ENCODE peak calls at places on chromosomes 12 and 14, in nine cellular contexts. A is GM12878, Z is K562, X is suprapubic skin, L is stomach, W is transverse colon, C is HepG2, U is upper lobe of left lung, T is SK-N-SH. N is an unnamed sample.

GRCh38 chr14:98292191-98292590 is 979.8 kb downstream of the BCL11B start:
- DNase-seq in A (no peak), Z (no peak), X (no peak), L (no peak), W (no peak), C (no peak), U (no peak), T (no peak), N (no peak)

GRCh38 chr14:66804141-66804540 is 296.2 kb downstream of the GPHN start:
- DNase-seq in A (no peak), Z (no peak), X (no peak), L (no peak), W (no peak), C (no peak), U (no peak), T (no peak), N (no peak)

GRCh38 chr12:112916270-112916669 is 9.5 kb downstream of the OAS1 start:
- DNase-seq in A (no peak), Z (no peak), X (no peak), L (peak), W (peak), C (no peak), U (no peak), T (no peak), N (peak)

GRCh38 chr14:65333926-65334687 is 78.4 kb upstream of the FUT8 start:
- DNase-seq in A (no peak), Z (no peak), X (no peak), L (no peak), W (peak), C (no peak), U (no peak), T (no peak), N (peak)

GRCh38 chr12:98869886-98870285 is 224.8 kb downstream of the APAF1 start:
- DNase-seq in A (no peak), Z (no peak), X (no peak), L (no peak), W (no peak), C (no peak), U (no peak), T (no peak), N (no peak)

GRCh38 chr12:7345232-7345631 is 41.4 kb downstream of the ACSM4 start:
- DNase-seq in A (no peak), Z (no peak), X (no peak), L (no peak), W (no peak), C (no peak), U (no peak), T (no peak), N (no peak)

GRCh38 chr12:74321381-74321780 is 216.3 kb upstream of the ATXN7L3B start:
- DNase-seq in A (no peak), Z (no peak), X (no peak), L (no peak), W (no peak), C (no peak), U (no peak), T (no peak), N (no peak)

GRCh38 chr12:121227294-121227693 is 17.4 kb downstream of the P2RX4 start:
- DNase-seq in A (no peak), Z (no peak), X (no peak), L (peak), W (peak), C (peak), U (peak), T (no peak), N (no peak)

GRCh38 chr14:50364792-50365191 is 31.9 kb downstream of the CDKL1 start:
- DNase-seq in A (no peak), Z (no peak), X (no peak), L (no peak), W (peak), C (no peak), U (no peak), T (no peak), N (no peak)

GRCh38 chr14:46818147-46818546 is 166.6 kb upstream of the RPL10L start:
- DNase-seq in A (no peak), Z (no peak), X (no peak), L (no peak), W (no peak), C (no peak), U (no peak), T (no peak), N (no peak)

GRCh38 chr12:131087991-131088700 is 134.4 kb downstream of the ADGRD1 start:
- DNase-seq in A (no peak), Z (no peak), X (peak), L (peak), W (no peak), C (no peak), U (peak), T (no peak), N (peak)

GRCh38 chr14:75493580-75494130 is 28.6 kb upstream of the BATF start:
- DNase-seq in A (no peak), Z (no peak), X (no peak), L (no peak), W (no peak), C (no peak), U (no peak), T (no peak), N (no peak)

GRCh38 chr14:95327558-95328374 is 8.1 kb upstream of the CLMN start:
- DNase-seq in A (peak), Z (no peak), X (no peak), L (no peak), W (peak), C (no peak), U (no peak), T (no peak), N (no peak)
- TF ChIP-seq POLR2AphosphoS5 in A (peak), Z (no peak), X (no peak), L (no peak), W (peak), C (no peak), U (no peak), T (no peak), N (no peak)

DNA sequence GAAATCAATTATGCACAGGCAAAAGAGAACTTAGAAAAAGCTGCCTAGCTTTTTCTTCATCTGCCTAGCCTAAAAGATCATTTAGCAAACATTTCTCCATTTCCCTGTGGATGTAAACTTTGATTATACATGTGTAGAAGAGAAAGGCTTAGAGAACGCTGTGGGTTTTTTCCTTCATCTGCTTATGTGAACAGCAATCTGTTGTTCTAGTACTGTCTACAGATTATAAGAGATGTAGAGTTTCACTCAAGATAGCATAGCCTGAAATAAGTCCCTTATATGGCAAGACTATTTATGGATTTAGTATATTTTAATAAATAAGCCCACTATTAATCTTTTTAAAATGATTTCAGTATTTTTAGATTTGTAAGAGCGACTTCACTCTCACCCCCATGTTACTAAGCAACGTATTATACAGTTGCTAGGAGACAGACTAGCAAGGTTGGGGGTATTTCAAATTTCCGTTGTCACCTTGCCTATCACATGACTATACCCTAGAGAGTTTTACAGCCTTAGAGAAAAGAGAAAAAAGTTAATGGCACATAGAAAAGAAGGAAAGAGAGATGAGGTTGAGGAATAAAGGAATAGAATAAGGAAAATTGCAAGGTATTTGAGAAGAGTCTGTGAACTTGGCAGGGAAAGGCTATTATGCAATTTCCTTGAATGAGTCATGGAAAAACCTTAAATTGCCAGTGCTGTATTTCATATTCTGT is 12.2 kb upstream of the TUBA1A start:
- DNase-seq in A (peak), Z (peak), X (no peak), L (no peak), W (no peak), C (no peak), U (no peak), T (peak), N (no peak)
- TF ChIP-seq EP300 in A (no peak), Z (peak), X (no peak), L (no peak), W (no peak), C (no peak), U (no peak), T (peak), N (peak)

DNA sequence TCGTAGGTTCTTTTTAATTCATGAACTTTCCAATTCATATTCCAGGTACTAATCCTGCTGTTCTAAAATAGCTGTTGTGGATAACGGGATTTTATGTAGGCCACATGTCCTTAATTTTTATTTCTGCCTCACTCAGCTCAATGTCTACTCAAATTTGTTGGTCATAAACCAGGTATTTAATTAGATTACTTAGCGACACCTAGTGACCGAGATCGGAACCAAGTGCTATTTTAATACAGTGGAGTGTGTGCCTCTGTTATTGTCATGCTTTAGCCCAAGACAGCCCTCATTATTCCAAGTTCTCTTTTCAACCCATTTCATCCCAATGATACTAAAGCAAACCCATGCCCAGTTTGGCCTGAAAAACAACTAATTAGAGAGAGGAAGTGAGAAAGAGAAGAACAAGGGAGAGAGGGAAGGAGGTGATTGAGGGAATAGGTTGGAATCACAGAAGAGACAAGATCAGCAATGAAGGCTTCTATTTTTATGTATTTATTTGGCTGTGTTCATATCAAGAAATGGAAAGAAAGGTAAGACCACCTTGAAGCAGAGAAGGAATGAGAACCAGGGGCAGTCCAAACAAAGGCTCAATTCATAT is 45.9 kb upstream of the IFNG-AS1 start:
- DNase-seq in A (peak), Z (peak), X (no peak), L (peak), W (peak), C (peak), U (peak), T (peak), N (peak)
- TF ChIP-seq POLR2AphosphoS5 in A (no peak), Z (no peak), X (no peak), L (no peak), W (no peak), C (no peak), U (no peak), T (no peak), N (no peak)

GRCh38 chr12:102299731-102300130 is 102.1 kb upstream of the PMCH start:
- DNase-seq in A (no peak), Z (no peak), X (no peak), L (no peak), W (no peak), C (no peak), U (no peak), T (no peak), N (no peak)

GRCh38 chr12:102301547-102301946 is 103.9 kb upstream of the PMCH start:
- DNase-seq in A (no peak), Z (no peak), X (no peak), L (no peak), W (no peak), C (no peak), U (no peak), T (no peak), N (no peak)

GRCh38 chr12:102298022-102298421 is 100.4 kb upstream of the PMCH start:
- DNase-seq in A (no peak), Z (no peak), X (no peak), L (no peak), W (no peak), C (no peak), U (no peak), T (no peak), N (no peak)

GRCh38 chr12:102302553-102302952 is 104.9 kb upstream of the PMCH start:
- DNase-seq in A (no peak), Z (peak), X (no peak), L (no peak), W (no peak), C (no peak), U (no peak), T (no peak), N (no peak)

DNA sequence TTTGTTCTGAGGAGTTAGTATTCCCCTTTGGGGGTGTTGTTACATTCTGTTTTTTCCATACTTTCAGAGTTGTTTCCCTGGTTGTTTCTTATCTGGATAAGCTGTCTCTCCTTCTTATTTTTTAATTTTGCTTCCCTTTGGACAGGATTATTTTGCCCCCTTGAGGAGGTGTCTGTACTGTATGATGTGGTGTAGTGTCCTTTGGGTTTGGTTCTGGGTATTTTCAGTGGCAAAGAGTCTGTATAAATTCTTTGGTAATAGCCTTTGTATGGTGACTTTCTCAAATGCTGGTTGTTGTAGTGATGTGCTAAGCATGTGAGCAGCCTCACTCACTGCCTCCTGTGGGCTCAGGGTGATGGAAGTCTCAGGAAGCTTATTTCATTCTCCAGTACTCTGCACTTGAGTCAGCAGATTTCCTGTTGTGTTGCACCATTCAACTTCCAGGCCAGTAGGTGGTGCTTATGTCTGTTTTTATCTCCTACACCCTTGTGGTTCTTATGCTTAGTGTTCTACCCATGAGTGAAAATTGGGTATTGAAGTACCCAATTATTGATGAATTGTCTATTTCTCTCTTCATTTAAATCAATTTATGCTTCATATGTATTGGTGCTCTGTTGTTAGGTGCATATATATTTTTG is 103.3 kb upstream of the PMCH start:
- DNase-seq in A (peak), Z (peak), X (no peak), L (no peak), W (no peak), C (peak), U (no peak), T (peak), N (no peak)
- TF ChIP-seq EP300 in A (no peak), Z (no peak), X (no peak), L (no peak), W (no peak), C (no peak), U (no peak), T (no peak), N (no peak)

DNA sequence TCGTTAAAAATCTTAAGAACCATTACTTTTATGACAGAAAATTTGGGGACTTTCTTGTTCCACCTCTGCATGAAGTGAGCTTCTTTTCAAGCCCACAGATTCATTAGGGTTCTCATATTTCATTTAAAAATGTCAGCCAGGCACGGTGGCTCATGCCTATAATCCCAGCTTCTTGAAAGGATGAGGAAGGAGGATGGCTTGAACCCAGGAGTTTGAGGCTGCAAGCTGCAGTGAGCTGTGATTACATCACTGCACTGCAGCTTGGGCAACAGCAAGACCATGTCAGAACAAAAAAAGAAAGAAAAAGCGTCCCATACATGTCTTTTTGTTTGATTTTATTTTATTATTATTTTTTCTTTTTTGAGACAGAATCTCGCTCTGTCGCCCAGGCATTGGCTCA is 43.4 kb upstream of the ATF1 start:
- DNase-seq in A (no peak), Z (no peak), X (no peak), L (no peak), W (no peak), C (no peak), U (no peak), T (no peak), N (no peak)
- TF ChIP-seq POLR2AphosphoS5 in A (no peak), Z (no peak), X (no peak), L (no peak), W (no peak), C (no peak), U (no peak), T (no peak), N (no peak)

DNA sequence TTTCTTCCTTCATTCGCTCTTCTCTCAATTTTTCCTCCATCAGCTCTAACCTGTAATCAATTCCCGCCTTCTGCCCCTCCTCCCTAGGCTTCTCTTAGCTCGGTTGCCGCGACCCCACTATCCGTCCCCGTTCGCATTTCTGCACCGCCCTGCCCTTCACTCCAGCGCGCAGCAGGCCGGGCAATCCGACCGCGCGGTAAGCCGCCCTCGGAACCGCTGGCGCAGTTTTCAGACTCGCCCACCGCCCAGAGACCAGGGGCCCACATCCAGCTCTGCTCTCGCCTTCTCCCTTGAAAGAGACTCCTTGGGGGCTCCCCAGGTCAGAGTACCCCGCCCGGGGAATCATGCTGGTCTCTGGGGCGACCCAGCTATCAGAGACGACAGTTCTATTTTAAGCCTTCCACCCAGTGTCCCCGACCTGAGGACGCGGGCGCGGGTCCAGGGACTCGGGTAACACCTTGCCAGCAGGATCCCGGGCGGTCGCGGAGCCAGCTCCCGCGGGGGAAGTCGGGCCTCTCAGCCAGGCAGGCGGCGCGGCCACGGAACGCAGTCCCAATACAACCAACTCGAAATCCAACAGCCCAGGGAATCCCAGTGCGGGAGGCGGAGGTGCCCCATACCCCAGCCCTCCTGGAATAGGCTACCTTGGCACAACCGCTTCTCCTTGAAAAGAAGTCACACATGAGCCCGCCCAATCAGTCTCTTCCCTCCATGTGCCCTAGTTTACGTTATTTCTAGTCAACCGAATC is 5.7 kb upstream of the SLC38A4 start:
- DNase-seq in A (no peak), Z (no peak), X (no peak), L (peak), W (peak), C (no peak), U (no peak), T (peak), N (no peak)
- TF ChIP-seq EP300 in A (no peak), Z (no peak), X (no peak), L (no peak), W (no peak), C (no peak), U (no peak), T (no peak), N (no peak)

DNA sequence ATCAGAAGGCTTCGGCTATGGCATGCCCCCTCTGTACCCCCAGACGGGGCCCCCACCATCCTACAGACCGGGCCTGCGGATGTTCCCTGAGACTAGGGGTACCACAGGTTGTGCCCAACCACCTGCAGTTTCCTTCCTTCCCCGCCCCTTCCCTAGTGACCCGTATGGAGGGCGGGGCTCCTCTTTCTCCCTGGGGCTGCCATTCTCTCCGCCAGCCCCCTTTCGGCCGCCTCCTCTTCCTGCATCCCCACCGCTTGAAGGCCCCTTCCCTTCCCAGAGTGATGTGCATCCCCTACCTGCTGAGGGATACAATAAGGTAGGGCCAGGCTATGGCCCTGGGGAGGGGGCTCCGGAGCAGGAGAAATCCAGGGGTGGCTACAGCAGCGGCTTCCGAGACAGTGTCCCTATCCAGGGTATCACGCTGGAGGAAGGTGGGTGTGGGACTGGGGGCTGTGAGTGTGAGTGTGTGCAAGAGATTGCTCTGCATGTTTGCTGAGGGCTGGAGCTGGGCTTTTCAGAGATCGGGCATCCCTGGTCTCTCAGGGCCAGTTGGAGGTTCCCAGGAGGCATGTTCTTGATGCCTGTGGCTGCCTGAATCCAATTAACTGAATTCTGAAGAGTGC is 8.6 kb downstream of the NFATC4 start:
- DNase-seq in A (no peak), Z (no peak), X (no peak), L (no peak), W (no peak), C (no peak), U (no peak), T (no peak), N (no peak)
- TF ChIP-seq POLR2AphosphoS5 in A (no peak), Z (no peak), X (no peak), L (no peak), W (no peak), C (no peak), U (no peak), T (no peak), N (no peak)

DNA sequence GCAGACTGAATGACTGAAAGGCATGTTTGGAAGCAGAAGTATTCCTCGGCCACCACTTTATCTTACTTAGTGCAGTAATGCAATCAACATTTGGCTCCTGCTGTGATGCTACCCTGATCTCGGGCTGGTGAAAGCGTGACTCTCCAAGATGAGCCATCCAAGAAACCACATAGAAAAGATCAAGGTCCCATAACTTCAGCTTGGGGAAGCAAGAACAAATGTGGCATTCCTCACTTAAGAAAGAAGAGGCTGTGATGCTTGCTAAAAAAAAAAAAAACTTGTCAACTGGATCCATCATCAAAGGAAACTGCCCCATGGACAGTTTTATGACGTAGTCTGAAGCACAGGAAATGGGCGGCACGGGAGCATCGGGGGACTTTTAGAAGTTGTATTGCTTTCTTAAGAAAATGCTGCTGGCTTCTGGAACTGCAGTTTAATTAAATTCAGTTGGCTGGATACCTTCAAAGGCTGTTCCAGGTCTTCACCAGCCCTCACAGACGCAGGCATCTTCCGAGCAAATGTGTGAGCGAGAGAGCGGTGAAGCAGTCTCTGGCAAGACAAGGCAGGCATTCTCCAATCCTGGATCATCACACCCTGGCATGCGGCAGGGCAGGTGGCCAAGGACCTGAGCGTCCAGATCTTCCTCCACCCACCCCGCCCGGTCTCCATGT is 38.2 kb upstream of the MAP1LC3B2 start:
- DNase-seq in A (no peak), Z (no peak), X (no peak), L (no peak), W (no peak), C (no peak), U (no peak), T (peak), N (no peak)
- TF ChIP-seq EP300 in A (no peak), Z (no peak), X (no peak), L (no peak), W (no peak), C (no peak), U (no peak), T (no peak), N (no peak)